ENCODE peak calls at places on chromosomes 2 and 18, in six cellular contexts. P, I, A, E, S and L are unnamed samples.

GRCh38 chr2:181546086-181546485 is 88.9 kb downstream of the ITGA4 start:
- DNase-seq in P (peak), I (no peak), A (peak), E (no peak), S (no peak), L (peak)

GRCh38 chr2:133063792-133064191 is 393.8 kb upstream of the LYPD1 start:
- DNase-seq in P (peak), I (no peak), A (peak), E (peak), S (no peak), L (peak)

GRCh38 chr2:61758991-61759390 is 94.9 kb downstream of the FAM161A start:
- DNase-seq in P (peak), I (no peak), A (peak), E (no peak), S (no peak), L (peak)

GRCh38 chr2:207720517-207721187 is 9.2 kb downstream of the CCNYL1 start:
- DNase-seq in P (no peak), I (no peak), A (no peak), E (no peak), S (no peak), L (no peak)

GRCh38 chr2:197135806-197136205 is 174.8 kb downstream of the ANKRD44 start:
- DNase-seq in P (no peak), I (no peak), A (no peak), E (no peak), S (no peak), L (no peak)

GRCh38 chr2:98172951-98173350 is 86.0 kb downstream of the VWA3B start:
- DNase-seq in P (no peak), I (no peak), A (no peak), E (no peak), S (no peak), L (no peak)

GRCh38 chr2:86211033-86211795 is 12.0 kb downstream of the MRPL35 start:
- DNase-seq in P (no peak), I (no peak), A (no peak), E (no peak), S (no peak), L (no peak)

GRCh38 chr18:48230459-48231113 is 178.6 kb downstream of the ZBTB7C start:
- DNase-seq in P (peak), I (peak), A (peak), E (peak), S (no peak), L (peak)

GRCh38 chr2:165056585-165056984 is 101.3 kb upstream of the SLC38A11 start:
- DNase-seq in P (no peak), I (no peak), A (no peak), E (no peak), S (no peak), L (no peak)

GRCh38 chr18:41396211-41396610 is 558.8 kb upstream of the PIK3C3 start:
- DNase-seq in P (no peak), I (no peak), A (no peak), E (no peak), S (no peak), L (no peak)

GRCh38 chr2:191942114-191943103 is 95.5 kb upstream of the CAVIN2 start:
- DNase-seq in P (no peak), I (no peak), A (peak), E (no peak), S (peak), L (no peak)

GRCh38 chr2:215751200-215751910 is 262.0 kb downstream of the MREG start:
- DNase-seq in P (peak), I (no peak), A (peak), E (no peak), S (no peak), L (peak)

GRCh38 chr2:70691497-70691896 is 76.5 kb downstream of the ADD2 start:
- DNase-seq in P (no peak), I (peak), A (no peak), E (no peak), S (no peak), L (no peak)

GRCh38 chr2:127025357-127026062 is 81.4 kb downstream of the BIN1 start:
- DNase-seq in P (peak), I (no peak), A (peak), E (peak), S (peak), L (peak)

GRCh38 chr18:23992119-23992940 is 22.2 kb upstream of the TTC39C start:
- DNase-seq in P (peak), I (peak), A (no peak), E (no peak), S (no peak), L (peak)

GRCh38 chr2:31296641-31297287 is 62.8 kb downstream of the EHD3 start:
- DNase-seq in P (peak), I (no peak), A (no peak), E (no peak), S (no peak), L (peak)